ENCODE peak calls at places on chromosomes 1 and 21, in four cellular contexts. Q is WTC11, N is GF-D8, I is germinal center. U is an unnamed sample.

GRCh38 chr21:41970751-41971653 is 17.2 kb upstream of the C2CD2 start:
- DNase-seq in Q (no peak), N (no peak), I (no peak), U (no peak)

GRCh38 chr1:37037675-37038074 is 3.4 kb upstream of the GRIK3 start:
- DNase-seq in Q (peak), N (no peak), I (no peak), U (no peak)

GRCh38 chr1:171279234-171279633 is 30.9 kb downstream of the FMO1 start:
- DNase-seq in Q (no peak), N (no peak), I (no peak), U (no peak)

GRCh38 chr21:30831194-30831765 is 1.7 kb upstream of the KRTAP7-1 start:
- DNase-seq in Q (peak), N (peak), I (peak), U (peak)

GRCh38 chr1:43796111-43796581 is 88.8 kb downstream of the ST3GAL3 start:
- DNase-seq in Q (no peak), N (peak), I (no peak), U (peak)

GRCh38 chr21:35257413-35257812 is 208.3 kb upstream of the RUNX1 start:
- DNase-seq in Q (no peak), N (no peak), I (no peak), U (no peak)

GRCh38 chr1:26787706-26788514 is at the start of gene PIGV:
- DNase-seq in Q (peak), N (peak), I (peak), U (peak)

GRCh38 chr1:154193821-154194220 is 1.9 kb upstream of the TPM3 start:
- DNase-seq in Q (no peak), N (no peak), I (no peak), U (no peak)

GRCh38 chr1:79741720-79742421 is 735.3 kb upstream of the ADGRL4 start:
- DNase-seq in Q (no peak), N (no peak), I (no peak), U (no peak)

GRCh38 chr21:35664683-35665082 is 395.6 kb downstream of the SETD4 start:
- DNase-seq in Q (no peak), N (no peak), I (no peak), U (no peak)

GRCh38 chr1:193537266-193538003 is 351.0 kb upstream of the B3GALT2 start:
- DNase-seq in Q (no peak), N (no peak), I (peak), U (no peak)

GRCh38 chr1:10965621-10966226 is 46.7 kb upstream of the TARDBP start:
- DNase-seq in Q (no peak), N (peak), I (no peak), U (peak)